ENCODE peak calls at places on chromosomes 5 and 9, in eight cellular contexts. G is lower leg skin, J is OCI-LY7, I is A549, A is cardiac muscle cell, O is left ventricle myocardium inferior, E is adrenal gland, B is uterus. Z is an unnamed sample.

GRCh38 chr5:57862471-57863282 is 380.1 kb upstream of the ACTBL2 start:
- DNase-seq in G (no peak), J (no peak), I (no peak), A (peak), O (no peak), E (no peak), B (no peak), Z (no peak)

GRCh38 chr9:90420714-90421513 is 221.7 kb downstream of the DIRAS2 start:
- DNase-seq in G (no peak), J (no peak), I (peak), A (no peak), O (no peak), E (no peak), B (no peak), Z (no peak)

GRCh38 chr5:36459191-36460135 is 146.9 kb upstream of the SLC1A3 start:
- DNase-seq in G (no peak), J (peak), I (peak), A (no peak), O (no peak), E (no peak), B (no peak), Z (no peak)

GRCh38 chr5:67679184-67679855 is 482.7 kb upstream of the CD180 start:
- DNase-seq in G (no peak), J (peak), I (no peak), A (no peak), O (no peak), E (no peak), B (no peak), Z (no peak)

GRCh38 chr5:136631176-136631575 is 265.8 kb upstream of the TRPC7 start:
- DNase-seq in G (no peak), J (no peak), I (no peak), A (no peak), O (no peak), E (no peak), B (no peak), Z (no peak)

GRCh38 chr5:124924729-124925128 is 178.3 kb upstream of the ZNF608 start:
- DNase-seq in G (no peak), J (no peak), I (no peak), A (no peak), O (no peak), E (no peak), B (no peak), Z (no peak)

GRCh38 chr5:168308976-168309598 is 17.6 kb downstream of the WWC1 start:
- DNase-seq in G (no peak), J (no peak), I (no peak), A (no peak), O (no peak), E (no peak), B (no peak), Z (no peak)

GRCh38 chr5:115575167-115576070 is 26.9 kb downstream of the TICAM2 start:
- DNase-seq in G (no peak), J (no peak), I (no peak), A (no peak), O (no peak), E (no peak), B (no peak), Z (no peak)

GRCh38 chr5:135446615-135447014 is 533 bp downstream of the DCANP1 start:
- DNase-seq in G (peak), J (no peak), I (no peak), A (no peak), O (no peak), E (no peak), B (no peak), Z (no peak)

GRCh38 chr5:138466058-138466899 is 1.0 kb downstream of the EGR1 start:
- DNase-seq in G (no peak), J (no peak), I (peak), A (no peak), O (no peak), E (peak), B (peak), Z (no peak)

GRCh38 chr5:10711562-10711961 is 49.5 kb downstream of the DAP start:
- DNase-seq in G (no peak), J (no peak), I (no peak), A (no peak), O (no peak), E (no peak), B (no peak), Z (no peak)

GRCh38 chr5:172839669-172840068 is 5.6 kb downstream of the ERGIC1 start:
- DNase-seq in G (no peak), J (no peak), I (no peak), A (no peak), O (no peak), E (no peak), B (no peak), Z (no peak)

GRCh38 chr5:35029333-35029732 is 18.4 kb downstream of the AGXT2 start:
- DNase-seq in G (no peak), J (no peak), I (no peak), A (no peak), O (no peak), E (no peak), B (no peak), Z (no peak)

GRCh38 chr5:119274024-119274766 is 81.6 kb upstream of the TNFAIP8 start:
- DNase-seq in G (no peak), J (peak), I (peak), A (no peak), O (no peak), E (no peak), B (no peak), Z (no peak)

GRCh38 chr5:72383280-72384205 is 63.4 kb downstream of the PTCD2 start:
- DNase-seq in G (peak), J (no peak), I (peak), A (no peak), O (no peak), E (no peak), B (no peak), Z (no peak)

GRCh38 chr5:140220032-140220697 is 45.2 kb downstream of the CYSTM1 start:
- DNase-seq in G (no peak), J (no peak), I (no peak), A (no peak), O (no peak), E (no peak), B (no peak), Z (no peak)

GRCh38 chr9:37433754-37434435 is 11.4 kb downstream of the GRHPR start:
- DNase-seq in G (no peak), J (no peak), I (no peak), A (peak), O (no peak), E (no peak), B (peak), Z (no peak)

GRCh38 chr5:80182802-80183645 is 72.8 kb downstream of the SERINC5 start:
- DNase-seq in G (no peak), J (peak), I (peak), A (no peak), O (no peak), E (no peak), B (no peak), Z (no peak)

GRCh38 chr9:68653141-68653595 is 51.9 kb upstream of the PIP5K1B start:
- DNase-seq in G (no peak), J (no peak), I (no peak), A (no peak), O (no peak), E (no peak), B (no peak), Z (no peak)

GRCh38 chr5:96067902-96068614 is 106.4 kb upstream of the ELL2 start:
- DNase-seq in G (no peak), J (no peak), I (peak), A (no peak), O (no peak), E (no peak), B (no peak), Z (no peak)

GRCh38 chr9:81826541-81826906 is 101.7 kb upstream of the SPATA31D4 start:
- DNase-seq in G (no peak), J (no peak), I (no peak), A (no peak), O (peak), E (no peak), B (no peak), Z (no peak)

GRCh38 chr5:74040065-74040551 is 414.1 kb downstream of the ARHGEF28 start:
- DNase-seq in G (no peak), J (no peak), I (peak), A (no peak), O (no peak), E (no peak), B (no peak), Z (no peak)

GRCh38 chr9:2765250-2765880 is 48.1 kb downstream of the KCNV2 start:
- DNase-seq in G (no peak), J (no peak), I (no peak), A (no peak), O (no peak), E (no peak), B (no peak), Z (no peak)

GRCh38 chr5:112757468-112758208 is 20.0 kb downstream of the APC start:
- DNase-seq in G (no peak), J (peak), I (peak), A (peak), O (no peak), E (no peak), B (no peak), Z (no peak)

GRCh38 chr9:124786881-124787573 is 10.1 kb downstream of the OLFML2A start:
- DNase-seq in G (peak), J (no peak), I (no peak), A (no peak), O (no peak), E (no peak), B (peak), Z (peak)

GRCh38 chr5:9324348-9325056 is 221.4 kb downstream of the SEMA5A start:
- DNase-seq in G (no peak), J (no peak), I (no peak), A (no peak), O (no peak), E (no peak), B (no peak), Z (no peak)

GRCh38 chr5:146188358-146188757 is 5.9 kb upstream of the LARS1 start:
- DNase-seq in G (no peak), J (no peak), I (no peak), A (no peak), O (no peak), E (no peak), B (no peak), Z (no peak)

GRCh38 chr5:82259172-82259800 is 18.9 kb downstream of the RPS23 start:
- DNase-seq in G (no peak), J (peak), I (peak), A (peak), O (no peak), E (no peak), B (no peak), Z (no peak)

GRCh38 chr9:37037744-37038640 is 3.9 kb upstream of the PAX5 start:
- DNase-seq in G (peak), J (peak), I (no peak), A (no peak), O (no peak), E (no peak), B (no peak), Z (no peak)

GRCh38 chr9:122005597-122005996 is 87.5 kb downstream of the TTLL11 start:
- DNase-seq in G (no peak), J (no peak), I (peak), A (peak), O (no peak), E (no peak), B (no peak), Z (peak)

GRCh38 chr9:6014668-6015270 is 655 bp downstream of the RANBP6 start:
- DNase-seq in G (no peak), J (no peak), I (peak), A (no peak), O (no peak), E (no peak), B (no peak), Z (no peak)

GRCh38 chr5:76367623-76368366 is 35.3 kb upstream of the IQGAP2 start:
- DNase-seq in G (no peak), J (no peak), I (peak), A (no peak), O (no peak), E (no peak), B (no peak), Z (no peak)

GRCh38 chr5:150053695-150054392 is 32.5 kb downstream of the CSF1R start:
- DNase-seq in G (peak), J (no peak), I (no peak), A (no peak), O (no peak), E (no peak), B (no peak), Z (no peak)

GRCh38 chr9:126763130-126763764 is 41.6 kb upstream of the ZBTB43 start:
- DNase-seq in G (peak), J (peak), I (peak), A (no peak), O (no peak), E (no peak), B (no peak), Z (no peak)

GRCh38 chr9:86614871-86615849 is 260.9 kb upstream of the TUT7 start:
- DNase-seq in G (no peak), J (peak), I (peak), A (no peak), O (no peak), E (peak), B (no peak), Z (peak)
- TF ChIP-seq CTCF in G (no peak), J (peak), I (no peak), A (peak), O (peak), E (peak), B (no peak), Z (peak)

GRCh38 chr5:15791274-15791673 is 291.3 kb downstream of the FBXL7 start:
- DNase-seq in G (no peak), J (no peak), I (no peak), A (no peak), O (no peak), E (no peak), B (no peak), Z (no peak)
- TF ChIP-seq CTCF in G (no peak), J (no peak), I (no peak), A (peak), O (no peak), E (no peak), B (no peak), Z (no peak)

GRCh38 chr9:34454571-34455065 is 3.8 kb downstream of the FAM219A start:
- DNase-seq in G (peak), J (no peak), I (peak), A (no peak), O (peak), E (no peak), B (no peak), Z (no peak)
- TF ChIP-seq CTCF in G (no peak), J (peak), I (no peak), A (peak), O (peak), E (no peak), B (no peak), Z (no peak)

GRCh38 chr5:56303511-56303910 is 70.4 kb upstream of the ANKRD55 start:
- DNase-seq in G (no peak), J (peak), I (no peak), A (no peak), O (no peak), E (no peak), B (no peak), Z (no peak)
- TF ChIP-seq CTCF in G (no peak), J (no peak), I (no peak), A (no peak), O (no peak), E (no peak), B (no peak), Z (no peak)

DNA sequence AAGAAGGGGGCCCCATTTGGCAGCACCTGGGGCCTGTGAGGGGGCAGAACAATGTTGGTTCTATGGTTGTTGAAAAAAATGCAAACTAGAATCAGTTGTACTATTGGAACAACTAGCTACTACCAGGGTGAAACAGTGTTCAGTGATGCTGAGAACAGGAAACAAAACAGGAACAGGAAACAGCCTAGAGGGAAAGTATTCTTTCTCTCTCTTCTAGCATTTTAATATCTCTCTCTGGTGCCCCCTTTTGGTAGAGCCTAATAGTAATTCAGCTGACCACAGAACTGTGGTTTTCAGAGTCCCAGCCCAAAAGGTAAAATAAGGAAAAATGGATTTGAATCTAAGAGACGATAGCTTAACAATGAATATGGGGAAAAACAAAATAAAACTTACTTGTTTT is 138.0 kb upstream of the KCNN2 start:
- DNase-seq in G (no peak), J (peak), I (peak), A (no peak), O (no peak), E (no peak), B (no peak), Z (no peak)
- TF ChIP-seq CTCF in G (no peak), J (peak), I (peak), A (peak), O (peak), E (peak), B (no peak), Z (peak)

Z was measured in type B pancreatic cell.